ENCODE peak calls at places on chromosomes 7 and 10, in eight cellular contexts. One of them, this sample, is unnamed.

GRCh38 chr7:76333388-76334101 is 25.2 kb downstream of the YWHAG start:
- DNase-seq in HCT116: no peak
- DNase-seq in GM12878: no peak
- DNase-seq in H1: no peak
- DNase-seq in A549: no peak
- DNase-seq in SK-N-SH: no peak
- DNase-seq in WTC11: no peak
- DNase-seq in HepG2: no peak
- DNase-seq in this sample: no peak

GRCh38 chr7:41881313-41882130 is 178.6 kb upstream of the INHBA start:
- DNase-seq in HCT116: no peak
- DNase-seq in GM12878: peak; percentile 98
- DNase-seq in H1: no peak
- DNase-seq in A549: no peak
- DNase-seq in SK-N-SH: no peak
- DNase-seq in WTC11: no peak
- DNase-seq in HepG2: no peak
- DNase-seq in this sample: peak; percentile 99

GRCh38 chr7:130695840-130696239 is 9.5 kb upstream of the TSGA13 start:
- DNase-seq in HCT116: peak; percentile 46
- DNase-seq in GM12878: no peak
- DNase-seq in H1: no peak
- DNase-seq in A549: peak; percentile 64
- DNase-seq in SK-N-SH: peak; percentile 44
- DNase-seq in WTC11: no peak
- DNase-seq in HepG2: peak; percentile 36
- DNase-seq in this sample: peak; percentile 57

GRCh38 chr7:135272303-135272702 is 38.7 kb downstream of the STRA8 start:
- DNase-seq in HCT116: no peak
- DNase-seq in GM12878: no peak
- DNase-seq in H1: no peak
- DNase-seq in A549: no peak
- DNase-seq in SK-N-SH: no peak
- DNase-seq in WTC11: no peak
- DNase-seq in HepG2: no peak
- DNase-seq in this sample: no peak

GRCh38 chr10:30637881-30638467 is 8.4 kb upstream of the LYZL2 start:
- DNase-seq in HCT116: peak; percentile 62
- DNase-seq in GM12878: no peak
- DNase-seq in H1: no peak
- DNase-seq in A549: peak; percentile 81
- DNase-seq in SK-N-SH: no peak
- DNase-seq in WTC11: no peak
- DNase-seq in HepG2: peak; percentile 86
- DNase-seq in this sample: peak; percentile 61

GRCh38 chr10:78042058-78042751 is 8.5 kb downstream of the RPS24 start:
- DNase-seq in HCT116: no peak
- DNase-seq in GM12878: no peak
- DNase-seq in H1: no peak
- DNase-seq in A549: no peak
- DNase-seq in SK-N-SH: no peak
- DNase-seq in WTC11: no peak
- DNase-seq in HepG2: no peak
- DNase-seq in this sample: no peak

GRCh38 chr10:112471878-112472487 is 25.0 kb downstream of the VTI1A start:
- DNase-seq in HCT116: peak; percentile 72
- DNase-seq in GM12878: peak; percentile 25
- DNase-seq in H1: peak; percentile 55
- DNase-seq in A549: peak; percentile 71
- DNase-seq in SK-N-SH: peak; percentile 48
- DNase-seq in WTC11: no peak
- DNase-seq in HepG2: peak; percentile 52
- DNase-seq in this sample: peak; percentile 70

GRCh38 chr10:88743999-88744398 is 15.8 kb upstream of the LIPN start:
- DNase-seq in HCT116: no peak
- DNase-seq in GM12878: no peak
- DNase-seq in H1: no peak
- DNase-seq in A549: peak; percentile 24
- DNase-seq in SK-N-SH: no peak
- DNase-seq in WTC11: peak; percentile 36
- DNase-seq in HepG2: no peak
- DNase-seq in this sample: no peak

GRCh38 chr7:157775560-157776332 is 438.9 kb downstream of the DNAJB6 start:
- DNase-seq in HCT116: no peak
- DNase-seq in GM12878: no peak
- DNase-seq in H1: no peak
- DNase-seq in A549: peak; percentile 18
- DNase-seq in SK-N-SH: no peak
- DNase-seq in WTC11: no peak
- DNase-seq in HepG2: no peak
- DNase-seq in this sample: no peak

GRCh38 chr10:127553431-127553830 is 4.3 kb downstream of the NPS start:
- DNase-seq in HCT116: no peak
- DNase-seq in GM12878: no peak
- DNase-seq in H1: no peak
- DNase-seq in A549: no peak
- DNase-seq in SK-N-SH: no peak
- DNase-seq in WTC11: no peak
- DNase-seq in HepG2: no peak
- DNase-seq in this sample: no peak

GRCh38 chr7:47804767-47805545 is 143.3 kb downstream of the PKD1L1 start:
- DNase-seq in HCT116: no peak
- DNase-seq in GM12878: no peak
- DNase-seq in H1: no peak
- DNase-seq in A549: no peak
- DNase-seq in SK-N-SH: no peak
- DNase-seq in WTC11: no peak
- DNase-seq in HepG2: no peak
- DNase-seq in this sample: no peak

GRCh38 chr7:24793982-24794648 is 36.9 kb upstream of the GSDME start:
- DNase-seq in HCT116: no peak
- DNase-seq in GM12878: no peak
- DNase-seq in H1: no peak
- DNase-seq in A549: no peak
- DNase-seq in SK-N-SH: no peak
- DNase-seq in WTC11: no peak
- DNase-seq in HepG2: no peak
- DNase-seq in this sample: no peak

DNA sequence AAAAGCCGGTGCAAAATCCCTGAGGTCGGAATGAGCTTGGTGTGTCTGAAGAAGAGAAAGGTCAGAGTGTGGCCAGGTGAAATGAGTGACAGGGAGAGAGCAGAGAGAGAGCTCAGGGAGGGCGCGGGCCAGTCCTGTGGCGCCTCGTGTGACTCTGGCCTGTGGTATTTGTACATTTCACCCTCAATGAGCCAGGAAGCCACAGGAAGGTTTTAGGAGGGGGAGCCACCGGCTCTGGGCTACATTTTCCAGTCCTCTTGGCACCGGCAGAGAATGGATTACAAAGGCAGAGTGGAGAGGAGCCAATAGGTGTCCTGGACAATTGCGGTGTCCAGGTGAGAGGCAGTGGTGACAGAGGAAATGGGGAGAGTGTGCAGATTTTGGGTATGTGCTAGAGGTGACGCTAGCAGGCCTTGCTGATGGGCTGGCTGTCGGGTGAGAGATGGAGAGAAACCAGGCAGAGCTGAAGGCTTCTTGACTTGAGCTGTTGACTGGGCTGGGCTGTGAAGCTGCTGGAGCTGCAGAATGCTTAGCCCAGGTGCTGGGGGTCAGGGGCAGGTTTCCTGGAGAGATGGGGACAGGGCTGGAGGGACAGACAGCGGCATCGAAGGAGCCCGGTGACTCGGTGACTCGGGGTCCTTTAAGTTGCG is 38.1 kb downstream of the COL13A1 start:
- DNase-seq in HCT116: no peak
- DNase-seq in GM12878: no peak
- DNase-seq in H1: no peak
- DNase-seq in A549: no peak
- DNase-seq in SK-N-SH: peak; percentile 40
- DNase-seq in WTC11: no peak
- DNase-seq in HepG2: no peak
- DNase-seq in this sample: no peak
- TF ChIP-seq MAX in HCT116: no peak
- TF ChIP-seq MAX in GM12878: no peak
- TF ChIP-seq MAX in H1: no peak
- TF ChIP-seq MAX in A549: no peak
- TF ChIP-seq MAX in SK-N-SH: peak; percentile 48
- TF ChIP-seq MAX in WTC11: no peak
- TF ChIP-seq MAX in HepG2: no peak
- TF ChIP-seq MAX in this sample: no peak

GRCh38 chr10:60494774-60495173 is 105.1 kb upstream of the ANK3 start:
- DNase-seq in HCT116: no peak
- DNase-seq in GM12878: no peak
- DNase-seq in H1: no peak
- DNase-seq in A549: no peak
- DNase-seq in SK-N-SH: no peak
- DNase-seq in WTC11: no peak
- DNase-seq in HepG2: no peak
- DNase-seq in this sample: no peak

GRCh38 chr10:60491162-60491561 is 101.5 kb upstream of the ANK3 start:
- DNase-seq in HCT116: no peak
- DNase-seq in GM12878: no peak
- DNase-seq in H1: no peak
- DNase-seq in A549: no peak
- DNase-seq in SK-N-SH: no peak
- DNase-seq in WTC11: no peak
- DNase-seq in HepG2: no peak
- DNase-seq in this sample: no peak

GRCh38 chr10:60487543-60487942 is 97.9 kb upstream of the ANK3 start:
- DNase-seq in HCT116: no peak
- DNase-seq in GM12878: no peak
- DNase-seq in H1: no peak
- DNase-seq in A549: no peak
- DNase-seq in SK-N-SH: no peak
- DNase-seq in WTC11: no peak
- DNase-seq in HepG2: no peak
- DNase-seq in this sample: no peak

GRCh38 chr10:60488111-60488669 is 98.5 kb upstream of the ANK3 start:
- DNase-seq in HCT116: no peak
- DNase-seq in GM12878: no peak
- DNase-seq in H1: no peak
- DNase-seq in A549: no peak
- DNase-seq in SK-N-SH: no peak
- DNase-seq in WTC11: no peak
- DNase-seq in HepG2: no peak
- DNase-seq in this sample: no peak

DNA sequence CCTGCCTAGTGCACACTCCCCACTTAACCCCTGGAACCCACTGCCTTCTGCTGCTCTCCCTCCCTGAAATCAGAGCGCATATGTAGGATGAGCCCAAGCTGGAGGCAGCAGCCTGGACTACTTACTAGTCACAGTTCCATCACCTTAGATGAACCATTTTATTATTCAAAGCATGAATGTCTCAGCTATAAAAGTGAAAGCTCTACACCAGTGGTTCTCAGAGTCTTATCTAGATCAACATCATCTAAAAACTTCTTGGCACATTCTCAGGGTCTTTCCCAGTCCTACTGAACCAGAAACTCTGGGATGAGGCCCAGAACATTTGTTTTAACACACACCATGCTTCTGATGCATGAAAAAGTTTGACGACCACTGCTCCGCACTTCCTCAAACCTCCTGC is 100.3 kb upstream of the ANK3 start:
- DNase-seq in HCT116: no peak
- DNase-seq in GM12878: no peak
- DNase-seq in H1: no peak
- DNase-seq in A549: no peak
- DNase-seq in SK-N-SH: no peak
- DNase-seq in WTC11: no peak
- DNase-seq in HepG2: no peak
- DNase-seq in this sample: no peak
- TF ChIP-seq MAX in HCT116: no peak
- TF ChIP-seq MAX in GM12878: no peak
- TF ChIP-seq MAX in H1: no peak
- TF ChIP-seq MAX in A549: no peak
- TF ChIP-seq MAX in SK-N-SH: no peak
- TF ChIP-seq MAX in WTC11: no peak
- TF ChIP-seq MAX in HepG2: no peak
- TF ChIP-seq MAX in this sample: no peak

GRCh38 chr7:1016577-1017531 is 27.5 kb upstream of the GPR146 start:
- DNase-seq in HCT116: no peak
- DNase-seq in GM12878: no peak
- DNase-seq in H1: no peak
- DNase-seq in A549: no peak
- DNase-seq in SK-N-SH: no peak
- DNase-seq in WTC11: no peak
- DNase-seq in HepG2: no peak
- DNase-seq in this sample: no peak

GRCh38 chr7:1015196-1015595 is 29.1 kb upstream of the GPR146 start:
- DNase-seq in HCT116: no peak
- DNase-seq in GM12878: no peak
- DNase-seq in H1: no peak
- DNase-seq in A549: no peak
- DNase-seq in SK-N-SH: no peak
- DNase-seq in WTC11: no peak
- DNase-seq in HepG2: no peak
- DNase-seq in this sample: no peak

GRCh38 chr7:1014681-1015080 is 29.7 kb upstream of the GPR146 start:
- DNase-seq in HCT116: no peak
- DNase-seq in GM12878: no peak
- DNase-seq in H1: no peak
- DNase-seq in A549: no peak
- DNase-seq in SK-N-SH: no peak
- DNase-seq in WTC11: no peak
- DNase-seq in HepG2: no peak
- DNase-seq in this sample: no peak

GRCh38 chr7:1017586-1018333 is 26.6 kb upstream of the GPR146 start:
- DNase-seq in HCT116: no peak
- DNase-seq in GM12878: no peak
- DNase-seq in H1: no peak
- DNase-seq in A549: no peak
- DNase-seq in SK-N-SH: no peak
- DNase-seq in WTC11: no peak
- DNase-seq in HepG2: no peak
- DNase-seq in this sample: no peak

DNA sequence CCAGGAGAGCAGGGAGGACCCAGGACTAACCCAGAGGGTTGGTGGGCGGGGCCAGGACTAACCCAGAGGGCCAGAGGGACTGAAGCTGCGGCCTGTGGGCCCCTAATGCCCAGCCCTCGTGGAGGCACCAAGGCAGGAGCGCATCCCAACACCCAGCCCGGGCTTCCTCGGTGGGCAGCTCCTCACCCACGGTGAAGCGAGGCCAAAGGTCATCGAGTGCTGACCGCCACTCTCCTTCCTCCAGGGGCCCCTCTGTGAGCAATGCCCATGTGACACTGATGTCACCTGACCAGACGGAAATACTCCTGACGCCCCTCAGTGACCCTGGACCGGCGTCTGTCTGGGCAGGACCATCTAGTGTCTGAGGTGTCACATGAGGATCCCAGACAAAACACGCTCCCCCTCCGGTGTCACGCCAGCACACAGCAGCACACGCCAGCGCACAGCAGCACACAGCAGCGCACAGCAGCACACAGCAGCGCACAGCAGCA is 28.7 kb upstream of the GPR146 start:
- DNase-seq in HCT116: no peak
- DNase-seq in GM12878: no peak
- DNase-seq in H1: no peak
- DNase-seq in A549: no peak
- DNase-seq in SK-N-SH: no peak
- DNase-seq in WTC11: no peak
- DNase-seq in HepG2: peak; percentile 80
- DNase-seq in this sample: no peak
- TF ChIP-seq MAX in HCT116: no peak
- TF ChIP-seq MAX in GM12878: no peak
- TF ChIP-seq MAX in H1: no peak
- TF ChIP-seq MAX in A549: no peak
- TF ChIP-seq MAX in SK-N-SH: no peak
- TF ChIP-seq MAX in WTC11: no peak
- TF ChIP-seq MAX in HepG2: peak; percentile 41
- TF ChIP-seq MAX in this sample: no peak

GRCh38 chr10:132851451-132851850 is 65.5 kb upstream of the NKX6-2 start:
- DNase-seq in HCT116: no peak
- DNase-seq in GM12878: no peak
- DNase-seq in H1: no peak
- DNase-seq in A549: no peak
- DNase-seq in SK-N-SH: no peak
- DNase-seq in WTC11: no peak
- DNase-seq in HepG2: no peak
- DNase-seq in this sample: no peak
- TF ChIP-seq MAX in HCT116: no peak
- TF ChIP-seq MAX in GM12878: no peak
- TF ChIP-seq MAX in H1: no peak
- TF ChIP-seq MAX in A549: no peak
- TF ChIP-seq MAX in SK-N-SH: no peak
- TF ChIP-seq MAX in WTC11: no peak
- TF ChIP-seq MAX in HepG2: no peak
- TF ChIP-seq MAX in this sample: no peak

This sample was measured in NB4.